ENCODE peak calls at places on chromosome 15, in seven cellular contexts. K is NCI-H1417; B is breast epithelium; I is GM10248; H is neural progenitor cell; J is GM19239; O is activated CD4-positive, alpha-beta T cell treated with anti-CD3 and anti-CD28 coated beads for 24 hours. X is an unnamed sample.

GRCh38 chr15:91142097-91142744 is 42.2 kb downstream of the SV2B start:
- DNase-seq in K (no peak), B (no peak), I (peak), H (peak), J (peak), O (no peak), X (no peak)

GRCh38 chr15:69224383-69224782 is 63.9 kb downstream of the GLCE start:
- DNase-seq in K (no peak), B (no peak), I (no peak), H (peak), J (no peak), O (no peak), X (no peak)

GRCh38 chr15:31266712-31267111 is 59.9 kb upstream of the KLF13 start:
- DNase-seq in K (no peak), B (peak), I (no peak), H (peak), J (no peak), O (no peak), X (no peak)

GRCh38 chr15:62853114-62853832 is 189.3 kb upstream of the TPM1 start:
- DNase-seq in K (no peak), B (no peak), I (no peak), H (no peak), J (no peak), O (no peak), X (no peak)

GRCh38 chr15:69523010-69524001 is 70.7 kb downstream of the RPLP1 start:
- DNase-seq in K (peak), B (peak), I (peak), H (peak), J (peak), O (peak), X (peak)

GRCh38 chr15:74257623-74258022 is 21.5 kb downstream of the CCDC33 start:
- DNase-seq in K (no peak), B (no peak), I (no peak), H (no peak), J (no peak), O (no peak), X (no peak)

GRCh38 chr15:91413142-91413541 is 313.1 kb downstream of the SV2B start:
- DNase-seq in K (no peak), B (no peak), I (no peak), H (no peak), J (no peak), O (no peak), X (no peak)

GRCh38 chr15:74725845-74726773 is 781 bp upstream of the CYP1A1 start:
- DNase-seq in K (peak), B (no peak), I (peak), H (peak), J (peak), O (peak), X (no peak)

GRCh38 chr15:52308446-52309153 is 13.0 kb upstream of the MYO5C start:
- DNase-seq in K (no peak), B (no peak), I (peak), H (no peak), J (no peak), O (no peak), X (no peak)

GRCh38 chr15:101133751-101134261 is 118.0 kb downstream of the CHSY1 start:
- DNase-seq in K (peak), B (no peak), I (no peak), H (no peak), J (no peak), O (no peak), X (no peak)

GRCh38 chr15:99267957-99268356 is 16.7 kb downstream of the LRRC28 start:
- DNase-seq in K (no peak), B (no peak), I (no peak), H (no peak), J (no peak), O (no peak), X (no peak)

GRCh38 chr15:65337436-65338070 is 33.1 kb downstream of the RNU5B-1 start:
- DNase-seq in K (peak), B (no peak), I (no peak), H (no peak), J (no peak), O (no peak), X (no peak)

GRCh38 chr15:40354408-40355171 is 3.4 kb upstream of the DISP2 start:
- DNase-seq in K (no peak), B (no peak), I (no peak), H (peak), J (no peak), O (no peak), X (peak)

GRCh38 chr15:80199869-80200268 is 47.1 kb downstream of the FAH start:
- DNase-seq in K (no peak), B (no peak), I (no peak), H (no peak), J (no peak), O (no peak), X (no peak)

GRCh38 chr15:92017882-92018534 is 164.5 kb downstream of the SLCO3A1 start:
- DNase-seq in K (no peak), B (no peak), I (no peak), H (no peak), J (no peak), O (no peak), X (no peak)

GRCh38 chr15:59237119-59237853 is 30.6 kb downstream of the LDHAL6B start:
- DNase-seq in K (no peak), B (no peak), I (peak), H (no peak), J (no peak), O (no peak), X (no peak)

GRCh38 chr15:79168922-79169322 is 78.3 kb upstream of the RASGRF1 start:
- DNase-seq in K (peak), B (no peak), I (no peak), H (peak), J (no peak), O (no peak), X (no peak)

GRCh38 chr15:94670436-94671034 is 439.2 kb downstream of the MCTP2 start:
- DNase-seq in K (peak), B (no peak), I (peak), H (peak), J (peak), O (no peak), X (no peak)

GRCh38 chr15:89654847-89655805 is at the start of gene KIF7:
- DNase-seq in K (peak), B (no peak), I (peak), H (peak), J (no peak), O (no peak), X (peak)

GRCh38 chr15:98952381-98952803 is 55.2 kb downstream of the PGPEP1L start:
- DNase-seq in K (no peak), B (no peak), I (peak), H (no peak), J (peak), O (no peak), X (no peak)

GRCh38 chr15:66097151-66098018 is 156.2 kb downstream of the MEGF11 start:
- DNase-seq in K (no peak), B (peak), I (no peak), H (no peak), J (no peak), O (no peak), X (no peak)

GRCh38 chr15:77702211-77702957 is 69.7 kb upstream of the LINGO1 start:
- DNase-seq in K (no peak), B (no peak), I (peak), H (peak), J (peak), O (no peak), X (peak)

GRCh38 chr15:62753518-62754221 is 288.9 kb upstream of the TPM1 start:
- DNase-seq in K (no peak), B (no peak), I (no peak), H (no peak), J (no peak), O (no peak), X (no peak)

GRCh38 chr15:74523982-74524381 is 17.0 kb upstream of the ARID3B start:
- DNase-seq in K (no peak), B (no peak), I (no peak), H (no peak), J (no peak), O (no peak), X (no peak)

GRCh38 chr15:40468850-40469249 is 1.9 kb upstream of the CHST14 start:
- DNase-seq in K (no peak), B (no peak), I (no peak), H (no peak), J (no peak), O (no peak), X (no peak)

GRCh38 chr15:51621917-51622268 is 678 bp downstream of the DMXL2 start:
- DNase-seq in K (peak), B (no peak), I (peak), H (peak), J (no peak), O (no peak), X (peak)

GRCh38 chr15:31280037-31280830 is 46.4 kb upstream of the KLF13 start:
- DNase-seq in K (peak), B (peak), I (no peak), H (no peak), J (no peak), O (no peak), X (peak)

GRCh38 chr15:25725758-25726157 is 137.4 kb downstream of the ATP10A start:
- DNase-seq in K (no peak), B (no peak), I (no peak), H (no peak), J (no peak), O (no peak), X (no peak)

GRCh38 chr15:41838400-41838897 is at the start of gene PLA2G4B:
- DNase-seq in K (no peak), B (peak), I (no peak), H (no peak), J (no peak), O (no peak), X (no peak)

GRCh38 chr15:31352911-31353811 is 26.5 kb downstream of the KLF13 start:
- DNase-seq in K (peak), B (no peak), I (peak), H (no peak), J (peak), O (no peak), X (no peak)

GRCh38 chr15:58378241-58379085 is 53.3 kb upstream of the LIPC start:
- DNase-seq in K (no peak), B (no peak), I (no peak), H (no peak), J (no peak), O (no peak), X (no peak)

GRCh38 chr15:85006201-85006600 is 24.5 kb downstream of the PDE8A start:
- DNase-seq in K (no peak), B (no peak), I (no peak), H (no peak), J (no peak), O (no peak), X (no peak)

GRCh38 chr15:41417418-41417811 is 520 bp downstream of the RTF1 start:
- DNase-seq in K (peak), B (no peak), I (peak), H (peak), J (no peak), O (no peak), X (no peak)

GRCh38 chr15:73897441-73898261 is 24.3 kb downstream of the TBC1D21 start:
- DNase-seq in K (peak), B (no peak), I (peak), H (peak), J (peak), O (peak), X (no peak)

GRCh38 chr15:81897011-81897677 is 148.7 kb downstream of the MEX3B start:
- DNase-seq in K (peak), B (no peak), I (no peak), H (no peak), J (no peak), O (no peak), X (no peak)

GRCh38 chr15:78018445-78018844 is 59.1 kb downstream of the TBC1D2B start:
- DNase-seq in K (no peak), B (no peak), I (no peak), H (no peak), J (no peak), O (no peak), X (no peak)

GRCh38 chr15:40844543-40844981 is 714 bp downstream of the SPINT1 start:
- DNase-seq in K (no peak), B (peak), I (peak), H (peak), J (peak), O (no peak), X (no peak)

GRCh38 chr15:68018797-68019196 is 35.3 kb upstream of the PIAS1 start:
- DNase-seq in K (no peak), B (no peak), I (no peak), H (no peak), J (no peak), O (no peak), X (no peak)

X was measured in mesothelial cell of epicardium.